ENCODE peak calls at places on chromosomes 7 and 10, in six cellular contexts. N is CD8-positive, alpha-beta T cell; Z is CD8-positive, alpha-beta memory T cell; S is cardiac muscle cell; H is OCI-LY7; U is mesenchymal stem cell. D is an unnamed sample.

GRCh38 chr7:121079425-121080169 is 91.1 kb downstream of the CPED1 start:
- DNase-seq in Z (no peak), N (no peak), U (no peak), H (no peak), S (no peak), D (no peak)

GRCh38 chr7:29839302-29839701 is 33.0 kb downstream of the WIPF3 start:
- DNase-seq in Z (no peak), S (no peak), H (no peak), U (peak; percentile 5), N (no peak), D (peak; percentile 75)

GRCh38 chr10:101311440-101312067 is 42.4 kb upstream of the BTRC start:
- DNase-seq in U (no peak), S (peak; percentile 46), N (no peak), Z (no peak), H (no peak), D (peak; percentile 78)

GRCh38 chr10:99540673-99541531 is 8.2 kb downstream of the NKX2-3 start:
- DNase-seq in S (peak; percentile 55), Z (no peak), H (no peak), N (no peak), U (peak; percentile 58), D (no peak)

GRCh38 chr10:48555310-48556042 is 49.4 kb downstream of the ARHGAP22 start:
- DNase-seq in H (no peak), S (no peak), U (no peak), Z (no peak), N (no peak), D (no peak)

GRCh38 chr7:81173766-81174281 is 255.0 kb upstream of the SEMA3C start:
- DNase-seq in U (peak; percentile 27), N (no peak), Z (no peak), H (no peak), S (no peak), D (peak; percentile 39)

GRCh38 chr10:79390551-79391229 is 43.4 kb downstream of the PPIF start:
- DNase-seq in Z (no peak), H (no peak), U (no peak), S (no peak), N (no peak), D (peak; percentile 65)

GRCh38 chr7:7159063-7159645 is 23.2 kb upstream of the C1GALT1 start:
- DNase-seq in H (peak; percentile 8), Z (no peak), S (no peak), U (no peak), N (no peak), D (no peak)

GRCh38 chr7:68622500-68622899 is 975.8 kb upstream of the AUTS2 start:
- DNase-seq in S (no peak), N (no peak), H (no peak), U (no peak), Z (no peak), D (no peak)

GRCh38 chr7:157426463-157427301 is 89.9 kb downstream of the DNAJB6 start:
- DNase-seq in U (no peak), Z (no peak), S (no peak), N (no peak), H (no peak), D (no peak)

GRCh38 chr10:43257210-43258031 is 9.4 kb downstream of the RASGEF1A start:
- DNase-seq in Z (no peak), U (no peak), S (no peak), H (no peak), N (no peak), D (peak; percentile 75)

GRCh38 chr10:89207801-89208551 is 859 bp upstream of the CH25H start:
- DNase-seq in S (peak; percentile 25), U (no peak), Z (no peak), N (no peak), H (no peak), D (peak; percentile 68)

GRCh38 chr10:19049577-19049976 is 976 bp downstream of the MALRD1 start:
- DNase-seq in N (no peak), U (no peak), Z (no peak), H (no peak), S (no peak), D (no peak)

GRCh38 chr10:130884456-130884855 is 427.1 kb downstream of the TCERG1L start:
- DNase-seq in U (no peak), H (no peak), S (no peak), Z (no peak), N (no peak), D (no peak)

GRCh38 chr10:95814011-95814727 is 58.2 kb downstream of the ENTPD1 start:
- DNase-seq in U (peak; percentile 90), N (no peak), H (no peak), S (no peak), Z (no peak), D (peak; percentile 86)

GRCh38 chr7:128939861-128940410 is 2.2 kb downstream of the IRF5 start:
- DNase-seq in H (peak; percentile 20), S (no peak), N (no peak), Z (no peak), U (no peak), D (peak; percentile 49)

GRCh38 chr10:6580279-6581029 is 378 bp upstream of the PRKCQ start:
- DNase-seq in U (peak; percentile 69), Z (peak; percentile 80), S (peak; percentile 91), H (peak; percentile 85), N (peak; percentile 81), D (peak; percentile 97)

GRCh38 chr7:94250984-94251383 is 143.7 kb upstream of the COL1A2 start:
- DNase-seq in N (no peak), Z (no peak), H (no peak), U (no peak), S (no peak), D (no peak)

GRCh38 chr7:21986101-21986500 is 40.4 kb upstream of the CDCA7L start:
- DNase-seq in S (no peak), N (no peak), Z (no peak), H (no peak), U (no peak), D (no peak)

GRCh38 chr7:1286946-1287628 is 54.4 kb downstream of the UNCX start:
- DNase-seq in H (no peak), N (no peak), U (no peak), Z (no peak), S (no peak), D (no peak)

GRCh38 chr10:116654816-116655215 is 34.1 kb downstream of the PNLIPRP2 start:
- DNase-seq in H (no peak), N (no peak), Z (no peak), S (no peak), U (no peak), D (no peak)

GRCh38 chr10:113076949-113077348 is 126.9 kb downstream of the TCF7L2 start:
- DNase-seq in N (no peak), Z (no peak), S (no peak), U (no peak), H (no peak), D (no peak)

GRCh38 chr10:113078282-113078907 is 128.3 kb downstream of the TCF7L2 start:
- DNase-seq in H (no peak), U (no peak), S (no peak), N (no peak), Z (no peak), D (no peak)

GRCh38 chr10:113069595-113069994 is 119.5 kb downstream of the TCF7L2 start:
- DNase-seq in Z (no peak), U (peak; percentile 70), S (no peak), N (no peak), H (no peak), D (no peak)

GRCh38 chr10:113071446-113071845 is 121.4 kb downstream of the TCF7L2 start:
- DNase-seq in U (no peak), Z (no peak), N (no peak), S (peak; percentile 55), H (no peak), D (no peak)

GRCh38 chr10:113073549-113074189 is 123.6 kb downstream of the TCF7L2 start:
- DNase-seq in S (no peak), U (peak; percentile 98), H (no peak), Z (no peak), N (no peak), D (peak; percentile 93)
- H3K27ac ChIP-seq in S (no peak overlapping the region), U (peak overlapping the region; percentile 92), H (no peak overlapping the region), Z (no peak overlapping the region), N (no peak overlapping the region), D (peak overlapping the region; percentile 86)

DNA sequence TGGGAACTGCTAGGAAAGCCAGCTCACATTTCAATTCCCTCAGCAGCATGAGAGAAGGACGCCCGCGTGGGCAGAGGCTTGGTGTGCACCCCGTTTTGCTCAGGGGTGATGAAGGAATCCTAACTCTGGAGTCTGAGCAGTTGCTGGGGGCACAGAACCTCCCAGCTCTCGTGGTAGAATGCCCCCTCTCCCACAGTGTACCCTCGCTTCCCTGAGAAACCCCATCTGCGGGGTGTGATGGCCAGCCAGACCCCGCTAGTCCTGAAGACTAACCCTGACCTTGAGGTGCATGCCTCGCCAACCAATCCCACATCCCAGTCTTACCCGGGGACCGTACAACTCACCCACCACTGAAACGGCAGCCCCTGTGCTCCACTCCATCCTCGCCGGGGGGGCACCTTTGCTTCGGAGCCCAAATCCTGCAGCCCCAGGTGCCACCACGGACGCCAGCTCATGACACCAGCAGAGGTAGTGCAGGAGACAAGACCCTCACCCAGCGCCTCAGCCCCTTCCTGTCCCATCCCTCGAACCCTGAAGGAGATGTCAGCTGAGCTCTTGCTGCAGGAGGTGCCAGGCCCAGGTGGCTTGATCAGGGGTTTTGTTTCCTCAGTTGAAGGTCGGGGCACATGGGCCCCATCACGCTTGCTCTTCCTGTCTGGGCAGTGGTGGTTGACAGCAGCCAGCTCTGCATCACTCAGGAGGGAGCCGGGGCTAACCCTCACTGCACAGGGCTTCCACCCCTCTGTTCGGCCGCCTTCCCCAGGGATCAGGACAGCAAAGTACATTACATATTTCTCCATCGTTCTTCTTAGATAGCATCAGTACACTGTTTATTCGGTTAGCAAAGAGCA is 236.5 kb downstream of the MGMT start:
- DNase-seq in S (no peak), H (no peak), U (no peak), N (no peak), Z (no peak), D (peak; percentile 56)
- H3K27ac ChIP-seq in S (no peak overlapping the region), H (no peak overlapping the region), U (no peak overlapping the region), N (no peak overlapping the region), Z (no peak overlapping the region), D (no peak overlapping the region)

GRCh38 chr10:112952282-112952991 is 2.4 kb downstream of the TCF7L2 start:
- DNase-seq in U (peak; percentile 54), N (no peak), Z (no peak), H (no peak), S (peak; percentile 58), D (peak; percentile 51)

GRCh38 chr10:112954974-112955735 is 5.1 kb downstream of the TCF7L2 start:
- DNase-seq in N (no peak), Z (no peak), S (no peak), H (no peak), U (no peak), D (no peak)

GRCh38 chr10:112951349-112952281 is 1.6 kb downstream of the TCF7L2 start:
- DNase-seq in Z (peak; percentile 45), N (peak; percentile 5), S (peak; percentile 69), U (peak; percentile 97), H (peak; percentile 37), D (peak; percentile 94)

GRCh38 chr10:112953760-112954159 is 3.7 kb downstream of the TCF7L2 start:
- DNase-seq in Z (no peak), U (peak; percentile 65), N (no peak), H (no peak), S (no peak), D (peak; percentile 60)

DNA sequence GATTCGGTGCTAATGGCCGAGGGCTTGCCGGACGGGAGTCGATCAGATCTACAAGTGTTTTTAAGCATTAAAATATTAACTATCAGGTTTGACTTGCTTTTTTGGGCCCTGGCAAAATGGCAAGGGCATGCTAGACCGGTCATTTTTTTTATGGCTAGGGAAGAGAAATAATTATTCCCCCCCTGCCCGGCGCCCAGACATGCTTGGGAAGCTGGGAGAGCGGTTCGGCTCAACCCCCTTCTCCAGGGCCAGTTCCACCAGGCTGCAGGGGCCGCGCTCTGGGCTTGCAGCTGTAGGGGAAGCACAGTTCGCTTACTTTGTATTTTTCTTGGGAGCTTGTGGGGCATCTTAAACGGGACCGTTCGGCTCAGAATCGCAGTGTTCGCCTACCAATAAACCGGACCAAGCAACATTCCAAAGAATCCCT is 3.0 kb downstream of the TCF7L2 start:
- DNase-seq in N (no peak), Z (no peak), S (peak; percentile 59), U (peak; percentile 56), H (no peak), D (peak; percentile 64)
- H3K27ac ChIP-seq in N (no peak overlapping the region), Z (no peak overlapping the region), S (peak overlapping the region; percentile 97), U (peak overlapping the region; percentile 86), H (no peak overlapping the region), D (peak overlapping the region; percentile 93)

GRCh38 chr10:21364196-21365114 is 161.0 kb downstream of the SKIDA1 start:
- DNase-seq in Z (no peak), H (no peak), S (peak; percentile 47), U (peak; percentile 82), N (no peak), D (peak; percentile 69)
- H3K27ac ChIP-seq in Z (no peak overlapping the region), H (no peak overlapping the region), S (peak overlapping the region; percentile 89), U (peak overlapping the region; percentile 91), N (no peak overlapping the region), D (peak overlapping the region; percentile 71)